ENCODE peak calls at places on chromosome 19, in ten cellular contexts. R is left lung; N is mesothelial cell of epicardium; F is activated CD4-positive, alpha-beta T cell treated with anti-CD3 and anti-CD28 coated beads, Interleukin-2, amount 50 U/mL, for 24 hours; G is activated naive CD4-positive, alpha-beta T cell; M is A172; U is HT1080; T is B cell; H is aorta; V is IMR-90. D is an unnamed sample.

GRCh38 chr19:38837656-38838121 is 6.1 kb upstream of the ECH1 start:
- DNase-seq in R (no peak), N (no peak), F (no peak), G (no peak), M (peak; percentile 62), U (no peak), T (no peak), H (no peak), V (peak; percentile 35), D (no peak)

GRCh38 chr19:43798546-43799409 is 3.5 kb downstream of the LYPD5 start:
- DNase-seq in R (peak; percentile 86), N (peak; percentile 65), F (peak; percentile 46), G (no peak), M (no peak), U (no peak), T (no peak), H (no peak), V (no peak), D (no peak)

GRCh38 chr19:40443930-40444180 is 280 bp downstream of the SERTAD3 start:
- DNase-seq in R (no peak), N (no peak), F (no peak), G (no peak), M (peak; percentile 20), U (no peak), T (no peak), H (no peak), V (no peak), D (no peak)

GRCh38 chr19:38815059-38816001 is 2.6 kb upstream of the LGALS4 start:
- DNase-seq in R (no peak), N (no peak), F (no peak), G (no peak), M (no peak), U (no peak), T (no peak), H (peak; percentile 73), V (no peak), D (no peak)

GRCh38 chr19:12996542-12997094 is 1.3 kb downstream of the NFIX start:
- DNase-seq in R (peak; percentile 84), N (no peak), F (no peak), G (no peak), M (no peak), U (no peak), T (no peak), H (peak; percentile 86), V (peak; percentile 22), D (no peak)

GRCh38 chr19:39987596-39987995 is 9.3 kb upstream of the ZNF546 start:
- DNase-seq in R (no peak), N (no peak), F (no peak), G (no peak), M (no peak), U (no peak), T (no peak), H (no peak), V (no peak), D (no peak)

GRCh38 chr19:48656840-48657474 is 11.0 kb upstream of the CA11 start:
- DNase-seq in R (no peak), N (no peak), F (no peak), G (no peak), M (peak; percentile 86), U (peak; percentile 75), T (no peak), H (no peak), V (peak; percentile 95), D (peak; percentile 84)

GRCh38 chr19:5893907-5894703 is 9.5 kb downstream of the NDUFA11 start:
- DNase-seq in R (no peak), N (no peak), F (no peak), G (no peak), M (no peak), U (no peak), T (no peak), H (no peak), V (no peak), D (no peak)

GRCh38 chr19:35351441-35352176 is 3.9 kb downstream of the FFAR1 start:
- DNase-seq in R (peak; percentile 74), N (no peak), F (no peak), G (no peak), M (no peak), U (no peak), T (no peak), H (peak; percentile 64), V (no peak), D (peak; percentile 2)

GRCh38 chr19:47626238-47626637 is 17.3 kb downstream of the BICRA start:
- DNase-seq in R (no peak), N (no peak), F (no peak), G (no peak), M (no peak), U (no peak), T (no peak), H (no peak), V (no peak), D (no peak)

GRCh38 chr19:11284535-11284934 is 11.4 kb upstream of the TSPAN16 start:
- DNase-seq in R (no peak), N (no peak), F (no peak), G (no peak), M (no peak), U (no peak), T (no peak), H (no peak), V (no peak), D (no peak)

D was measured in H4.